ENCODE peak calls at places on chromosomes 7 and 10, in seven cellular contexts. Q, O, Y, K, B, F and T are unnamed samples. For H3K27me3, the result is how much of the 10 kb centered on the place peaks cover.

GRCh38 chr7:120733143-120733542 is 124.8 kb downstream of the TSPAN12 start:
- DNase-seq in B (no peak), Y (no peak), O (no peak), K (no peak), F (no peak), Q (peak), T (peak)

GRCh38 chr10:116704926-116705325 is 37.4 kb downstream of the HSPA12A start:
- DNase-seq in Q (no peak), B (no peak), O (no peak), K (no peak), Y (no peak), F (no peak), T (no peak)

GRCh38 chr10:26503911-26504310 is 65.8 kb downstream of the APBB1IP start:
- DNase-seq in F (no peak), Y (peak), Q (no peak), B (no peak), K (no peak), O (no peak), T (no peak)

GRCh38 chr7:1899951-1900762 is 230.1 kb downstream of the ELFN1 start:
- DNase-seq in K (no peak), O (no peak), F (peak), B (no peak), Q (no peak), Y (no peak), T (no peak)

GRCh38 chr7:80589561-80590083 is 48.8 kb upstream of the CD36 start:
- DNase-seq in K (no peak), B (no peak), F (no peak), Q (no peak), Y (no peak), O (no peak), T (peak)

GRCh38 chr7:127751062-127751722 is 99.2 kb downstream of the SND1 start:
- DNase-seq in Y (no peak), B (no peak), F (no peak), O (no peak), Q (no peak), K (no peak), T (no peak)

GRCh38 chr7:69250958-69251357 is 347.3 kb upstream of the AUTS2 start:
- DNase-seq in O (no peak), Y (no peak), K (no peak), B (no peak), Q (no peak), F (no peak), T (no peak)

GRCh38 chr10:117804470-117805011 is 242.2 kb downstream of the RAB11FIP2 start:
- DNase-seq in B (peak), Q (no peak), O (no peak), F (peak), Y (no peak), K (no peak), T (no peak)

GRCh38 chr10:44978213-44978569 is 418 bp downstream of the DEPP1 start:
- DNase-seq in B (no peak), O (no peak), F (no peak), Q (no peak), K (no peak), Y (no peak), T (no peak)

GRCh38 chr10:13669182-13669860 is 82.6 kb downstream of the PRPF18 start:
- DNase-seq in Q (no peak), Y (no peak), F (no peak), O (no peak), B (no peak), K (no peak), T (no peak)

GRCh38 chr10:29590598-29591415 is 44.0 kb downstream of the SVIL start:
- DNase-seq in K (peak), F (peak), B (no peak), Q (peak), Y (no peak), O (peak), T (no peak)

GRCh38 chr10:78778446-78779338 is 290.1 kb upstream of the ZMIZ1 start:
- DNase-seq in Y (no peak), Q (no peak), K (peak), O (no peak), F (no peak), B (no peak), T (no peak)

GRCh38 chr10:82463614-82464013 is 588.6 kb downstream of the NRG3 start:
- DNase-seq in Y (no peak), Q (no peak), B (no peak), O (no peak), K (no peak), F (no peak), T (no peak)

GRCh38 chr7:28483112-28483511 is 70.8 kb downstream of the CREB5 start:
- DNase-seq in B (no peak), Y (no peak), O (no peak), Q (no peak), K (no peak), F (no peak), T (no peak)

GRCh38 chr10:82796510-82796909 is 921.5 kb downstream of the NRG3 start:
- DNase-seq in Y (no peak), F (peak), K (no peak), O (no peak), Q (no peak), B (no peak), T (peak)

GRCh38 chr7:133550811-133551210 is 297.9 kb downstream of the EXOC4 start:
- DNase-seq in Q (no peak), K (no peak), O (no peak), B (no peak), F (no peak), Y (no peak), T (no peak)

GRCh38 chr10:86164912-86165311 is 201.7 kb downstream of the GRID1 start:
- DNase-seq in K (no peak), O (no peak), Q (no peak), Y (no peak), F (no peak), B (no peak), T (no peak)

GRCh38 chr7:102931757-102932156 is 19.0 kb downstream of the LRRC17 start:
- DNase-seq in Q (no peak), Y (no peak), K (no peak), F (no peak), O (no peak), B (no peak), T (no peak)

GRCh38 chr7:102927303-102927933 is 14.6 kb downstream of the LRRC17 start:
- DNase-seq in F (no peak), K (no peak), B (no peak), O (no peak), Y (no peak), Q (no peak), T (no peak)

DNA sequence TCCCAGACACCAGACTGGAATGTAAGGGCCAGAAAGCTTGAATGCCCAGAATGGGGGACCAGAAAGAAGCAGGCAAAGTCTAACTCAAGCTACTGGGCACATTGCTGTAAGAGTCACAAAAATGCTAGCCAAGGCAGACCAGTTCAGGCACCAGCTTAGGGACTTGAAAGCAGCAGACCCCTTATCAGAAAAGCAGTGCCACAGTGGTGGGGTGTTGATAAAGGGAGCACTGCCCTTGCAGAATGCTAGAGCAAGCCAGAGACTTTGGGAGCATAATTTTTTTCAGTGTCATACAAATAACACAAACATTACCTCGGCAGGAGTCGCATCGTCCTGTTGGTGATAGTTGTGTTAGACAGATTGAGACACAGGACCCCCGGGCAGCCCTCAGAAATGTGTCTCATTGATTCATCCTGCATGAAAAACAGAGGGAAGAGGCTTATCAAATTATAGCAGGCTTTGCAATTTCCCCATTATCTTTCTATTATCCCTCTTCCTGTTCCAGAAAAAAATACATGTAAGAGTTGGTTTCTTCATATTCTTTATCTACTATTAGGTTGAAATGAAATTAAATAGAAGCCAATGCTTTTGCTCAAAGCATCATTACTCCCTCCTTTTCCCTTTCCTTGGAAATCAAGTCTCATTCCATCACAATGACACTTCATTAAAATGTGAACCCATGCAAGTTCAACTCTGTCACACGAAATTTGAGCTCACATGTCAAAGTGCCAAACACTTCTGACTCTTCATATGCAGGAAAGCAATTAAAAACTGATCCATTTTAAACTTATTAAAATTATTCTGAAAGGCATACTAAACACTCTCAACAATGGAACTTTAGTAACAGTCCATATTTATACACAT is 13.4 kb downstream of the LRRC17 start:
- DNase-seq in Y (no peak), B (no peak), O (peak), K (no peak), F (peak), Q (no peak), T (peak)
- H3K27ac ChIP-seq in Y (no peak), B (no peak), O (no peak), K (no peak), F (peak), Q (no peak), T (no peak)

DNA sequence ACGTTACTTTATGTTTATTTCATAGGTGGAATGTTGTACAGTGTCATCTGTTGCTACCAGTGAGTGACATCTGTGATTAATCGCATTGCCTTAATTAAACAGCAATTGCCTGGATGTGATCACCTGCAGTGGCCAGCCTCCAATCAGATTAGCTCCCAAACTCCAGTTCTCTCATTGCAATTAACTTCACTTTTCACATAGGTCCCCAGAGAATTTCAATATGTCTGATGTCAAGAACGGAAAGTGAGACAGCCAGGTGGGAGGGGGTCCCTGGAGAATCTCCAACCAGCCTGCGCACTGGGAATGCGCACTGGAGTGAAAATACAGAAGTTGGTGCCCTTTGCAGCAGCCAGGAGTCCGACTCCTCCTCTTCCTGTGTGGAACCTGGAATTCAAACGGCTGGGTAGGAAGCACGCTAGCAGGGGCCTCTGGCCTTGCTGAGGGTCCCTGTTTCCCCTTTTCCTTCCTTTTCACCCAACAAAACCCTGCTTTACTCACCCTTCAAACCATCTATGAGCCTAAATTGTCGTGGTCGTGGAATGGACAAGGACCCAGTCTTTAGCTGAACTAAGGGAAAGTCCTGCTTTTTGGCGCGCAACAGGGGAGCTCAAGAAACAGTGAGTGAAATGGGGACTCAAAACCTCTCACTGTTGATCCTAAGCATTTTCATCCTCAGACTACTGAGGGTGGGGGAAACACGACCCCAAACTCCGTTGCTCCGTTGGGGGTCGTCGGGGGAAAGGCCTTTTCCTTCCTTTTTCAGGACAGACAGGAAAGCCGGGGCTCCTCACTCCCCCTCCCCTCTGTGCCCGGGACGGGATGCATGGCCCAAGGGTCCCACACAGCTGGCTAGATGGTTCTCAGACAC is 1355.5 kb upstream of the LRRTM3 start:
- DNase-seq in B (no peak), K (peak), Q (peak), F (peak), Y (peak), O (no peak), T (peak)
- TF ChIP-seq MAX in B (no peak), K (peak), Q (peak), F (peak), Y (no peak), O (no peak), T (no peak)

GRCh38 chr10:21517134-21517982 is 8.1 kb downstream of the SKIDA1 start:
- DNase-seq in O (peak), K (no peak), F (peak), Q (no peak), Y (peak), B (no peak), T (peak)

GRCh38 chr10:21517983-21518628 is 7.4 kb downstream of the SKIDA1 start:
- DNase-seq in O (no peak), B (no peak), F (no peak), K (no peak), Y (no peak), Q (no peak), T (no peak)

GRCh38 chr10:21519981-21520436 is 5.5 kb downstream of the SKIDA1 start:
- DNase-seq in K (no peak), Y (no peak), F (no peak), B (no peak), Q (no peak), O (no peak), T (peak)

GRCh38 chr10:21519327-21519933 is 6.1 kb downstream of the SKIDA1 start:
- DNase-seq in F (no peak), Y (no peak), Q (no peak), O (no peak), K (no peak), B (no peak), T (no peak)

DNA sequence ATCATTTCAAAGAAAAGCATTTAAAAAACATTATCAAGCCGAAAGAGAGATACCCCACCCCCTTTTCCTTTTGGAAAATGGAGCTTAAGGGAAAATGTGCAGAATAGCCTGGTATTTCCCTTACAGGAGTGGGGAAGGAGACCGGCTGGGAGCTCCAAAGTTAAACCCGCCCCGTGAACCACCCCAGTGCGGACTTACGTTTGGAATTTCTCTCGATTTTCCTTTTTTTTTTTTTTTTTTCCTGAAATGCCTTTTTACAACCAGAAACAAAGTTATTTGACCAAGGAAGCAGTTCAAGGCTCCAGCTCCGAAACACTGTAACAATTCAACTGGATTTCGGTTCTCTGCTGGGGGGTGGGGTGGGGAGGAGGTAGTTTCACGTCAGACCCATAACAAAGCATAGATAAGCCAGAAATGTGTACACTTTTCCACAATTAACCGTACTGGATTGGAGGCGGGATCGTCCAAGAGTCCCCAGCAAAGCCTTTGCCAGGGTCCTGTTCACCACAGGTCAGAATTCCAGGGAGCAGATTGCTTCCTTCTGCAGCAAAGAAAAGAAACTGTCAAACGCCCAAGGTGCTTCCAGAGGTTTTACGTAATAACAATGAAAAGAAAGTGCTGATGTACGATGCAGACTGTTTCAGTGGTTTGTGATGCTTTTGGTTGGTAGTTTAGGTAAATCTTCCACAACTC is 6.7 kb downstream of the SKIDA1 start:
- DNase-seq in F (no peak), K (no peak), Y (no peak), B (no peak), O (no peak), Q (no peak), T (peak)
- H3K27me3 ChIP-seq in F (under half), K (under half), Y (under half), B (under half), O (under half), Q (under half), T (under half)

DNA sequence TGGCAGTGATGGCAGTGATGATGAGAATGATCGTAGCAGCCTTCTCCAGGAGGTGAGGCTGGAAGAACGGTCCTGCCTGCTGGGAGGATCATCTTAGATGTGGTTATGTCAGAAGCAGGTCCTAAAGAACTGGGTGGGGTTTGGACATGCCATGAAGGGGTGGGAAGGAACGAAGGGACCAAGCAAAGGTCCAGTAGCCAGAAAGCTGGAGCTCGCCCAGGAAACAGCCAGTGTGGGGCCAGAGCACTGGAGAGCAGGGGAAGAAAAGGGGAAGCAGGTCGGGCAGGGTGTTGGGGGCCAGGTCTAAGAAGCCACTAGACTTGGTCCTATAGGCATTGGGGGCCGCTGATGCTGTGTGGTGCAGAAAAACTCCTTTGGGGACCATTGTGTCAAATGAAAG is 127.4 kb downstream of the RGS10 start:
- DNase-seq in Y (no peak), F (no peak), Q (no peak), K (no peak), B (no peak), O (no peak), T (no peak)
- H3K27ac ChIP-seq in Y (no peak), F (no peak), Q (no peak), K (no peak), B (no peak), O (no peak), T (no peak)